ENCODE peak calls at places on chromosomes 13 and 19, in five cellular contexts. L is epithelial cell of esophagus, X is osteocyte, P is tibial artery, J is ovary. D is an unnamed sample.

GRCh38 chr13:110841846-110842245 is 73.0 kb downstream of the ANKRD10 start:
- DNase-seq in X (no peak), J (no peak), P (no peak), L (peak), D (no peak)

GRCh38 chr13:29520671-29521070 is 74.8 kb downstream of the SLC7A1 start:
- DNase-seq in L (no peak), J (no peak), P (no peak), X (no peak), D (no peak)

GRCh38 chr13:113536461-113537110 is 46.1 kb upstream of the DCUN1D2 start:
- DNase-seq in J (no peak), L (no peak), X (no peak), P (no peak), D (no peak)

GRCh38 chr19:38805180-38805579 is 7.6 kb downstream of the LGALS4 start:
- DNase-seq in X (no peak), L (peak), J (no peak), P (no peak), D (no peak)

GRCh38 chr13:29465741-29466293 is 129.7 kb downstream of the SLC7A1 start:
- DNase-seq in L (peak), J (peak), P (peak), X (peak), D (no peak)

GRCh38 chr19:472005-472858 is 11.4 kb upstream of the SHC2 start:
- DNase-seq in X (no peak), J (no peak), L (no peak), P (no peak), D (no peak)

GRCh38 chr13:28805193-28805819 is 14.8 kb upstream of the MTUS2 start:
- DNase-seq in X (no peak), P (no peak), L (peak), J (no peak), D (no peak)

GRCh38 chr19:10132848-10133350 is 13.2 kb upstream of the EIF3G start:
- DNase-seq in X (no peak), J (no peak), L (no peak), P (no peak), D (no peak)

GRCh38 chr19:41882568-41883462 is at the start of gene ARHGEF1:
- DNase-seq in L (peak), P (peak), X (no peak), J (peak), D (peak)

GRCh38 chr19:4066682-4067395 is at the start of gene ZBTB7A:
- DNase-seq in X (no peak), J (peak), L (peak), P (peak), D (peak)

GRCh38 chr19:39997595-39998216 is 846 bp downstream of the ZNF546 start:
- DNase-seq in L (peak), P (no peak), J (no peak), X (no peak), D (no peak)

GRCh38 chr13:80740076-80740475 is 399.1 kb upstream of the SPRY2 start:
- DNase-seq in P (no peak), X (no peak), L (no peak), J (no peak), D (no peak)

GRCh38 chr13:27667946-27668345 is 46.3 kb downstream of the POLR1D start:
- DNase-seq in J (no peak), L (no peak), X (no peak), P (no peak), D (no peak)

D was measured in cardiac septum.